ENCODE peak calls at places on chromosomes 11 and 22, in nine cellular contexts. Y is coronary artery, X is AG04449, W is IMR-90, G is choroid plexus epithelial cell, H is HL-60, A is heart left ventricle, O is uterus, I is fibroblast of the aortic adventitia. M is an unnamed sample.

GRCh38 chr22:49093192-49093880 is 734.3 kb downstream of the BRD1 start:
- DNase-seq in Y (no peak), W (no peak), O (no peak), X (no peak), I (no peak), H (no peak), A (no peak), G (no peak), M (no peak)

GRCh38 chr11:12838463-12839120 is 164.4 kb downstream of the TEAD1 start:
- DNase-seq in I (peak; percentile 79), G (no peak), A (no peak), W (no peak), O (no peak), Y (no peak), H (no peak), X (no peak), M (peak; percentile 67)

GRCh38 chr11:64450168-64450560 is 91.2 kb downstream of the RPS6KA4 start:
- DNase-seq in G (no peak), I (no peak), W (no peak), O (no peak), A (no peak), X (no peak), Y (no peak), H (no peak), M (no peak)

GRCh38 chr11:1303196-1303821 is 6.1 kb downstream of the TOLLIP start:
- DNase-seq in I (no peak), W (no peak), Y (peak; percentile 69), G (no peak), A (no peak), X (no peak), H (peak; percentile 22), O (peak; percentile 14), M (no peak)

GRCh38 chr11:121105851-121106250 is 4.8 kb downstream of the TECTA start:
- DNase-seq in Y (no peak), A (no peak), H (no peak), I (no peak), X (no peak), G (no peak), W (no peak), O (no peak), M (no peak)

GRCh38 chr11:4664183-4664582 is 20.4 kb downstream of the OR51E1 start:
- DNase-seq in W (no peak), G (no peak), A (no peak), I (no peak), H (no peak), Y (no peak), X (no peak), O (no peak), M (no peak)

GRCh38 chr11:76622481-76623094 is 48.0 kb downstream of the LRRC32 start:
- DNase-seq in W (no peak), O (no peak), X (no peak), A (no peak), I (no peak), Y (no peak), G (no peak), H (no peak), M (no peak)

GRCh38 chr11:75583710-75584658 is 21.9 kb downstream of the SERPINH1 start:
- DNase-seq in I (peak; percentile 76), W (peak; percentile 61), A (peak; percentile 84), X (no peak), Y (peak; percentile 87), G (peak; percentile 85), O (peak; percentile 84), H (no peak), M (peak; percentile 81)

GRCh38 chr11:127873478-127873877 is 713.9 kb downstream of the ETS1 start:
- DNase-seq in O (no peak), A (no peak), G (no peak), W (no peak), H (no peak), I (no peak), X (no peak), Y (no peak), M (no peak)

GRCh38 chr11:124670732-124671131 is 2.8 kb downstream of the SIAE start:
- DNase-seq in I (peak; percentile 31), O (no peak), G (no peak), A (no peak), Y (no peak), H (peak; percentile 83), W (peak; percentile 9), X (no peak), M (no peak)

GRCh38 chr11:23359297-23359696 is 499.0 kb upstream of the CCDC179 start:
- DNase-seq in G (peak; percentile 97), O (no peak), A (no peak), W (peak; percentile 97), I (peak; percentile 56), Y (no peak), H (no peak), X (peak; percentile 70), M (peak; percentile 88)

DNA sequence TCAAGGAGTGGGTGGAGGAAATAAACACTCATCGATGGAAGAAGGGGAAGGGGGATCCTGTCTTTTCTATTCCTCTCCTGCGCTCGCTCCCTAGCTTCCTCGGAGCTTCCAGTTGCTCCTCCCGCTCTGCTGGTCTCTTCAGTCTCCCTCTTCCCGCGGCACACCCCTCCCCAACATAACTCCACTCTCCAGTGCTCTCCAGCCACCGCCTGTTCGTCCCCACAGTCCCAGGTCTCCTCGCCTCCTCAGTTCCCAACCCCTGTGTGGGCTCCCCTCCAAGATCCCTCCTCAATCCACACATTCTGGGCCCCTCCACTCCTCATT is 438 bp downstream of the ZW10 start:
- DNase-seq in O (no peak), A (peak; percentile 41), I (peak; percentile 24), X (no peak), Y (no peak), H (peak; percentile 11), W (peak; percentile 25), G (peak; percentile 19), M (peak; percentile 42)
- H3K4me3 ChIP-seq in O (peak overlapping the region; percentile 88), A (peak overlapping the region; percentile 93), I (peak overlapping the region; percentile 98), X (peak overlapping the region; percentile 95), Y (peak overlapping the region; percentile 77), H (peak overlapping the region; percentile 80), W (peak overlapping the region; percentile 90), G (peak overlapping the region; percentile 76), M (peak overlapping the region; percentile 92)

GRCh38 chr11:8870461-8871282 is 40.3 kb upstream of the AKIP1 start:
- DNase-seq in A (peak; percentile 56), I (peak; percentile 74), G (peak; percentile 83), H (peak; percentile 28), W (peak; percentile 75), Y (peak; percentile 75), O (peak; percentile 66), X (no peak), M (peak; percentile 60)
- H3K4me3 ChIP-seq in A (peak overlapping the region; percentile 89), I (peak overlapping the region; percentile 76), G (peak overlapping the region; percentile 73), H (peak overlapping the region; percentile 64), W (peak overlapping the region; percentile 51), Y (peak overlapping the region; percentile 84), O (peak overlapping the region; percentile 93), X (peak overlapping the region; percentile 77), M (peak overlapping the region; percentile 89)

DNA sequence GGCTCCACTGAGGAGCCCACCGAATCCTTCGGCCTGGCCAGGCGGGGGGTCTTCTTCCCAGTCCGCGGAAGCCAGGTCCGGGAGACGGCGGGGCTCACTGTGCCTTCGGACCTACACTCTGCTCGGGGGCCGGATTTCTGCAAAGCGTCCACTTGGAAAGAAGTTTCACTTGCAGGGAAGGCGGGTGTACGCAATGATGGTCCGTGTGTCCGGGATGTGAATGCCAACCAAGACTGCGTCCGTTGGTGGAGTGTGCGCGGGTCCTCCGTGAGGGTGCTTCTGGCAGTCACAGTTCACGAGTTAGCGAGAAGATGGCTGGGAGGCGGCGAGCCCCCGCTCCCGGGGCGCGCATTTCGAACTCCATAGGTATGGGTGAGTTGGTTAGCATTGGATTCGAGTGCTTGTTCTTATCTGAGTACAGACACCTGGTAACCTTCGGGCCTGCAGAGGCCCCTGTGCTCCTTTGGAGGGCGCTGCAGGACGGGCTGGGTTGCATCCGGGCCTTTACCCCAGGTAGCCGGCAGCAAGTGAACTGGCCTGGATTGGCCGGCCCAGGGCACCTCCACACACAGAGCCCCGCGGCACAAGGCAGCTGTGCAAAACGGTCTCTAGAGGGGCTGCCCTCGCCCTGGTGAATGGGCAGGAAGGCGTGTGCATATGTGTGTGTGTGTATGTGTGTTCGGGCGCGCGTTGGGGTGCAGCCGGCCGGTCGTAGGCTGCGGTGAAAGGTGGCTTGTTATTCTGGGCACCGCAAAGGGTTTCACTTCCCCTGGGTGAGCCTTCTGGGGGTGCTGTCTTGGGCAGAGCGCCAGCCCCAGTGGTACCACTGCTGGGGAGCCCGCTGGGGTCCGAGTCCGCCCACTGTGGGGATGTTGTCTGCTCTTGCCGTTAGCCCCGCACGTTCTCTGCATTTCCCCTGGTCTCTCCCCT is 13.3 kb upstream of the CYP2R1 start:
- DNase-seq in X (no peak), G (peak; percentile 55), O (peak; percentile 22), H (no peak), W (peak; percentile 10), Y (peak; percentile 77), I (peak; percentile 33), A (peak; percentile 69), M (peak; percentile 9)
- H3K4me3 ChIP-seq in X (peak overlapping the region; percentile 55), G (peak overlapping the region; percentile 63), O (peak overlapping the region; percentile 38), H (peak overlapping the region; percentile 30), W (peak overlapping the region; percentile 40), Y (peak overlapping the region; percentile 73), I (peak overlapping the region; percentile 59), A (peak overlapping the region; percentile 62), M (peak overlapping the region; percentile 29)

GRCh38 chr11:9577551-9577950 is 4.1 kb downstream of the WEE1 start:
- DNase-seq in X (no peak), A (no peak), O (no peak), W (peak; percentile 58), G (peak; percentile 57), I (peak; percentile 68), Y (no peak), H (no peak), M (peak; percentile 39)

GRCh38 chr11:9574556-9574805 is 1.0 kb downstream of the WEE1 start:
- DNase-seq in G (peak; percentile 39), H (no peak), W (no peak), I (peak; percentile 57), A (peak; percentile 34), X (no peak), Y (no peak), O (peak; percentile 57), M (no peak)

GRCh38 chr11:9575531-9576240 is 2.2 kb downstream of the WEE1 start:
- DNase-seq in G (peak; percentile 58), I (no peak), A (no peak), Y (no peak), X (no peak), H (no peak), O (no peak), W (no peak), M (no peak)

GRCh38 chr11:9574806-9575530 is 1.5 kb downstream of the WEE1 start:
- DNase-seq in G (peak; percentile 88), X (no peak), A (peak; percentile 65), W (peak; percentile 87), Y (peak; percentile 85), O (peak; percentile 65), H (no peak), I (peak; percentile 93), M (peak; percentile 82)

DNA sequence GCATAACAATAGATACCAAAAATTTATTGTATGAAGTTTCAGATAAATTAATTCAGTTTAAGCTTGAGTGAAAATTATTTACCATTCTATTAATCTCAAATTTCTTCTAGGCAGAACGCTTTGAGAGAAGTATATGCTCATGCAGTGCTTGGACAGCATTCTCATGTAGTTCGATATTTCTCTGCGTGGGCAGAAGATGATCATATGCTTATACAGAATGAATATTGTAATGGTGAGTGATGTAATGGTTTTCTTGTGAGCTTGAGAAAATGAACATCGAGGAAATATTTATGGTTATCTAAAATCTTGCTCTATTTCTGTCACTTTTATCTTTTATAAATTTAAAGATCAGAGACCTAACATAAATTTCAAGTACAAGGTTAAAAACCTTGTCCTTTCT is 3.6 kb downstream of the WEE1 start:
- DNase-seq in H (no peak), G (peak; percentile 70), Y (no peak), I (peak; percentile 72), A (no peak), W (peak; percentile 73), X (no peak), O (no peak), M (peak; percentile 58)
- H3K4me3 ChIP-seq in H (no peak overlapping the region), G (peak overlapping the region; percentile 83), Y (peak overlapping the region; percentile 76), I (peak overlapping the region; percentile 82), A (peak overlapping the region; percentile 86), W (peak overlapping the region; percentile 76), X (peak overlapping the region; percentile 81), O (peak overlapping the region; percentile 76), M (peak overlapping the region; percentile 79)

M was measured in foreskin fibroblast.